ENCODE peak calls at places on chromosomes 12 and 14, in five cellular contexts. N is BJ, K is HFFc6, P is T-helper 9 cell, F is GM13977. D is an unnamed sample.

GRCh38 chr14:76966535-76966934 is 62.0 kb downstream of the IRF2BPL start:
- DNase-seq in N (no peak), K (no peak), P (no peak), F (no peak), D (no peak)

GRCh38 chr12:104510145-104510872 is 53.6 kb downstream of the CHST11 start:
- DNase-seq in N (no peak), K (no peak), P (no peak), F (no peak), D (no peak)

GRCh38 chr12:130334937-130335336 is 2.8 kb upstream of the PIWIL1 start:
- DNase-seq in N (no peak), K (no peak), P (no peak), F (no peak), D (no peak)

GRCh38 chr12:104702565-104703139 is 245.9 kb downstream of the CHST11 start:
- DNase-seq in N (peak; percentile 76), K (peak; percentile 54), P (no peak), F (no peak), D (no peak)

GRCh38 chr12:131041968-131042847 is 88.5 kb downstream of the ADGRD1 start:
- DNase-seq in N (no peak), K (no peak), P (no peak), F (no peak), D (no peak)

GRCh38 chr12:113912761-113913295 is 53.3 kb downstream of the RBM19 start:
- DNase-seq in N (no peak), K (peak; percentile 47), P (peak; percentile 36), F (peak; percentile 74), D (peak; percentile 94)

GRCh38 chr12:117408161-117408791 is 46.9 kb upstream of the NOS1 start:
- DNase-seq in N (peak; percentile 1), K (no peak), P (no peak), F (no peak), D (no peak)

GRCh38 chr12:109331546-109331945 is 16.2 kb upstream of the MYO1H start:
- DNase-seq in N (no peak), K (no peak), P (no peak), F (no peak), D (peak; percentile 51)

GRCh38 chr14:59595071-59595470 is 18.5 kb upstream of the CCDC175 start:
- DNase-seq in N (no peak), K (no peak), P (no peak), F (no peak), D (no peak)

GRCh38 chr12:88416786-88417185 is 163.5 kb downstream of the KITLG start:
- DNase-seq in N (no peak), K (no peak), P (no peak), F (no peak), D (no peak)

GRCh38 chr12:105922670-105923102 is 216.1 kb downstream of the NUAK1 start:
- DNase-seq in N (peak; percentile 73), K (peak; percentile 76), P (no peak), F (no peak), D (no peak)

GRCh38 chr14:70982204-70982603 is 74.9 kb downstream of the PCNX1 start:
- DNase-seq in N (no peak), K (no peak), P (no peak), F (no peak), D (no peak)

GRCh38 chr14:104967414-104968152 is 10.6 kb downstream of the AHNAK2 start:
- DNase-seq in N (no peak), K (no peak), P (no peak), F (no peak), D (peak; percentile 65)

GRCh38 chr12:53499261-53500118 is at the start of gene MAP3K12:
- DNase-seq in N (no peak), K (peak; percentile 44), P (peak; percentile 50), F (peak; percentile 62), D (peak; percentile 89)

GRCh38 chr14:74593241-74593985 is 18.6 kb downstream of the LTBP2 start:
- DNase-seq in N (no peak), K (no peak), P (no peak), F (no peak), D (no peak)

GRCh38 chr14:72528059-72528950 is 365.6 kb downstream of the DPF3 start:
- DNase-seq in N (no peak), K (peak; percentile 24), P (no peak), F (no peak), D (no peak)

GRCh38 chr12:83017001-83017400 is 330.3 kb downstream of the TMTC2 start:
- DNase-seq in N (no peak), K (no peak), P (no peak), F (no peak), D (no peak)

GRCh38 chr12:76883826-76884225 is 5.0 kb upstream of the CSRP2 start:
- DNase-seq in N (no peak), K (peak; percentile 11), P (no peak), F (no peak), D (no peak)

GRCh38 chr14:68104518-68104917 is 284.9 kb downstream of the RAD51B start:
- DNase-seq in N (peak; percentile 29), K (peak; percentile 71), P (no peak), F (no peak), D (no peak)

GRCh38 chr12:68119724-68120211 is 39.8 kb downstream of the IFNG start:
- DNase-seq in N (no peak), K (no peak), P (no peak), F (peak; percentile 41), D (no peak)

GRCh38 chr14:97056086-97056485 is 258.9 kb downstream of the VRK1 start:
- DNase-seq in N (no peak), K (no peak), P (no peak), F (no peak), D (no peak)

GRCh38 chr12:107319536-107320030 is 226.2 kb upstream of the CRY1 start:
- DNase-seq in N (no peak), K (no peak), P (peak; percentile 10), F (peak; percentile 30), D (no peak)

GRCh38 chr14:36300337-36300736 is 20.1 kb downstream of the MBIP start:
- DNase-seq in N (no peak), K (peak; percentile 32), P (no peak), F (peak; percentile 9), D (no peak)

GRCh38 chr12:25677180-25677937 is 124.3 kb upstream of the LMNTD1 start:
- DNase-seq in N (no peak), K (no peak), P (no peak), F (no peak), D (no peak)

GRCh38 chr12:4441355-4442330 is 4.0 kb downstream of the FGF6 start:
- DNase-seq in N (no peak), K (no peak), P (no peak), F (no peak), D (no peak)

GRCh38 chr12:130127527-130127908 is 34.7 kb upstream of the FZD10 start:
- DNase-seq in N (no peak), K (no peak), P (no peak), F (no peak), D (no peak)

GRCh38 chr12:53811606-53812005 is 59.8 kb upstream of the CISTR start:
- DNase-seq in N (no peak), K (no peak), P (no peak), F (no peak), D (no peak)

GRCh38 chr12:6927999-6928702 is 392 bp downstream of the ATN1 start:
- DNase-seq in N (no peak), K (no peak), P (peak; percentile 20), F (peak; percentile 77), D (peak; percentile 67)

GRCh38 chr12:6868211-6869048 is 1.1 kb downstream of the TPI1 start:
- DNase-seq in N (no peak), K (peak; percentile 8), P (no peak), F (no peak), D (peak; percentile 60)

GRCh38 chr12:123141615-123142517 is 9.0 kb downstream of the PITPNM2 start:
- DNase-seq in N (peak; percentile 30), K (peak; percentile 61), P (no peak), F (no peak), D (no peak)

GRCh38 chr12:93061414-93062099 is 132.5 kb upstream of the EEA1 start:
- DNase-seq in N (no peak), K (no peak), P (no peak), F (no peak), D (no peak)

GRCh38 chr14:69317780-69318179 is 57.8 kb downstream of the GALNT16 start:
- DNase-seq in N (no peak), K (no peak), P (no peak), F (no peak), D (no peak)

GRCh38 chr12:26046886-26047285 is 78.0 kb downstream of the BHLHE41 start:
- DNase-seq in N (no peak), K (no peak), P (no peak), F (no peak), D (no peak)

GRCh38 chr14:51157012-51157411 is 62.1 kb upstream of the TRIM9 start:
- DNase-seq in N (no peak), K (no peak), P (no peak), F (peak; percentile 27), D (no peak)

GRCh38 chr12:121812921-121813896 is 9.4 kb downstream of the SETD1B start:
- DNase-seq in N (no peak), K (no peak), P (no peak), F (no peak), D (no peak)

D was measured in ecto neural progenitor cell.